ENCODE peak calls at places on chromosomes 3 and 15, in five cellular contexts. One of them, this sample, is unnamed. For H3K4me1 and H3K36me3, the result is how much of the 10 kb centered on the place peaks cover.

GRCh38 chr15:70337292-70338186 is 239.8 kb upstream of the TLE3 start:
- DNase-seq in NT2/D1: no peak
- DNase-seq in mammary epithelial cell: no peak
- DNase-seq in IMR-90: no peak
- DNase-seq in psoas muscle: no peak
- DNase-seq in this sample: no peak

GRCh38 chr15:85964471-85964870 is 115.2 kb upstream of the AGBL1 start:
- DNase-seq in NT2/D1: no peak
- DNase-seq in psoas muscle: no peak
- DNase-seq in mammary epithelial cell: no peak
- DNase-seq in IMR-90: no peak
- DNase-seq in this sample: no peak

GRCh38 chr3:115019900-115020299 is 127.2 kb downstream of the ZBTB20 start:
- DNase-seq in mammary epithelial cell: no peak
- DNase-seq in psoas muscle: no peak
- DNase-seq in IMR-90: no peak
- DNase-seq in NT2/D1: no peak
- DNase-seq in this sample: no peak

GRCh38 chr3:100002599-100003350 is 111.5 kb downstream of the FILIP1L start:
- DNase-seq in NT2/D1: no peak
- DNase-seq in psoas muscle: no peak
- DNase-seq in IMR-90: peak
- DNase-seq in mammary epithelial cell: peak
- DNase-seq in this sample: peak

GRCh38 chr3:138389841-138390581 is 41.6 kb downstream of the MRAS start:
- DNase-seq in IMR-90: peak
- DNase-seq in psoas muscle: peak
- DNase-seq in mammary epithelial cell: peak
- DNase-seq in NT2/D1: no peak
- DNase-seq in this sample: peak

GRCh38 chr15:40847225-40847961 is 3.5 kb downstream of the SPINT1 start:
- DNase-seq in mammary epithelial cell: peak
- DNase-seq in IMR-90: peak
- DNase-seq in psoas muscle: no peak
- DNase-seq in NT2/D1: peak
- DNase-seq in this sample: no peak

GRCh38 chr3:114057011-114057347 is 442 bp downstream of the QTRT2 start:
- DNase-seq in psoas muscle: no peak
- DNase-seq in mammary epithelial cell: no peak
- DNase-seq in IMR-90: no peak
- DNase-seq in NT2/D1: no peak
- DNase-seq in this sample: no peak

GRCh38 chr15:99141943-99142342 is 37.1 kb downstream of the SYNM start:
- DNase-seq in psoas muscle: no peak
- DNase-seq in mammary epithelial cell: no peak
- DNase-seq in NT2/D1: no peak
- DNase-seq in IMR-90: no peak
- DNase-seq in this sample: no peak

GRCh38 chr3:127547761-127548605 is 42.5 kb downstream of the TPRA1 start:
- DNase-seq in NT2/D1: peak
- DNase-seq in psoas muscle: peak
- DNase-seq in IMR-90: peak
- DNase-seq in mammary epithelial cell: peak
- DNase-seq in this sample: peak

GRCh38 chr3:175149675-175150074 is 290.5 kb downstream of the NAALADL2 start:
- DNase-seq in IMR-90: peak
- DNase-seq in mammary epithelial cell: peak
- DNase-seq in NT2/D1: no peak
- DNase-seq in psoas muscle: no peak
- DNase-seq in this sample: no peak

GRCh38 chr3:30751610-30752299 is 142.7 kb downstream of the GADL1 start:
- DNase-seq in psoas muscle: peak
- DNase-seq in NT2/D1: peak
- DNase-seq in mammary epithelial cell: peak
- DNase-seq in IMR-90: peak
- DNase-seq in this sample: no peak

GRCh38 chr3:46284981-46285683 is 42.9 kb downstream of the CCR3 start:
- DNase-seq in NT2/D1: no peak
- DNase-seq in psoas muscle: peak
- DNase-seq in mammary epithelial cell: peak
- DNase-seq in IMR-90: no peak
- DNase-seq in this sample: no peak

GRCh38 chr15:86327230-86327865 is 247.7 kb downstream of the AGBL1 start:
- DNase-seq in NT2/D1: no peak
- DNase-seq in mammary epithelial cell: peak
- DNase-seq in psoas muscle: no peak
- DNase-seq in IMR-90: no peak
- DNase-seq in this sample: no peak

GRCh38 chr3:70000563-70001081 is 1.1 kb downstream of the SAMMSON start:
- DNase-seq in mammary epithelial cell: peak
- DNase-seq in psoas muscle: no peak
- DNase-seq in IMR-90: peak
- DNase-seq in NT2/D1: no peak
- DNase-seq in this sample: no peak

GRCh38 chr3:58519668-58520402 is 17.2 kb downstream of the ACOX2 start:
- DNase-seq in psoas muscle: no peak
- DNase-seq in IMR-90: no peak
- DNase-seq in NT2/D1: no peak
- DNase-seq in mammary epithelial cell: no peak
- DNase-seq in this sample: no peak

GRCh38 chr3:30320392-30320791 is 286.0 kb upstream of the TGFBR2 start:
- DNase-seq in IMR-90: no peak
- DNase-seq in mammary epithelial cell: no peak
- DNase-seq in psoas muscle: no peak
- DNase-seq in NT2/D1: no peak
- DNase-seq in this sample: no peak

GRCh38 chr3:140219161-140219745 is 284.3 kb downstream of the CLSTN2 start:
- DNase-seq in NT2/D1: no peak
- DNase-seq in mammary epithelial cell: no peak
- DNase-seq in psoas muscle: no peak
- DNase-seq in IMR-90: no peak
- DNase-seq in this sample: no peak

GRCh38 chr15:42544858-42545629 is 3.5 kb downstream of the LRRC57 start:
- DNase-seq in IMR-90: no peak
- DNase-seq in NT2/D1: no peak
- DNase-seq in mammary epithelial cell: no peak
- DNase-seq in psoas muscle: no peak
- DNase-seq in this sample: no peak

GRCh38 chr15:52439470-52439869 is 89.2 kb downstream of the MYO5A start:
- DNase-seq in NT2/D1: no peak
- DNase-seq in psoas muscle: no peak
- DNase-seq in mammary epithelial cell: no peak
- DNase-seq in IMR-90: no peak
- DNase-seq in this sample: no peak

GRCh38 chr15:90097475-90097874 is 4.8 kb downstream of the IDH2 start:
- DNase-seq in mammary epithelial cell: no peak
- DNase-seq in IMR-90: no peak
- DNase-seq in psoas muscle: no peak
- DNase-seq in NT2/D1: no peak
- DNase-seq in this sample: no peak

GRCh38 chr3:149215474-149215873 is 6.2 kb downstream of the CP start:
- DNase-seq in psoas muscle: no peak
- DNase-seq in NT2/D1: no peak
- DNase-seq in mammary epithelial cell: no peak
- DNase-seq in IMR-90: no peak
- DNase-seq in this sample: no peak

GRCh38 chr3:30187366-30187765 is 419.0 kb upstream of the TGFBR2 start:
- DNase-seq in IMR-90: no peak
- DNase-seq in mammary epithelial cell: no peak
- DNase-seq in psoas muscle: no peak
- DNase-seq in NT2/D1: no peak
- DNase-seq in this sample: no peak

GRCh38 chr15:52762621-52763020 is 27.5 kb downstream of the ONECUT1 start:
- DNase-seq in psoas muscle: no peak
- DNase-seq in IMR-90: no peak
- DNase-seq in mammary epithelial cell: no peak
- DNase-seq in NT2/D1: no peak
- DNase-seq in this sample: no peak

GRCh38 chr3:123818921-123819429 is 65.2 kb downstream of the MYLK start:
- DNase-seq in mammary epithelial cell: peak
- DNase-seq in psoas muscle: no peak
- DNase-seq in NT2/D1: no peak
- DNase-seq in IMR-90: peak
- DNase-seq in this sample: no peak

GRCh38 chr3:95172549-95172948 is 1109.7 kb downstream of the NSUN3 start:
- DNase-seq in mammary epithelial cell: no peak
- DNase-seq in NT2/D1: no peak
- DNase-seq in IMR-90: no peak
- DNase-seq in psoas muscle: no peak
- DNase-seq in this sample: no peak

GRCh38 chr3:28835751-28836150 is 445.1 kb upstream of the RBMS3 start:
- DNase-seq in IMR-90: peak
- DNase-seq in NT2/D1: no peak
- DNase-seq in mammary epithelial cell: peak
- DNase-seq in psoas muscle: peak
- DNase-seq in this sample: no peak

GRCh38 chr15:45855907-45856579 is 221.2 kb downstream of the SQOR start:
- DNase-seq in psoas muscle: no peak
- DNase-seq in IMR-90: no peak
- DNase-seq in mammary epithelial cell: peak
- DNase-seq in NT2/D1: no peak
- DNase-seq in this sample: peak

GRCh38 chr15:76996076-76996525 is 1.2 kb downstream of the PSTPIP1 start:
- DNase-seq in NT2/D1: no peak
- DNase-seq in mammary epithelial cell: no peak
- DNase-seq in IMR-90: no peak
- DNase-seq in psoas muscle: no peak
- DNase-seq in this sample: no peak

GRCh38 chr15:93055211-93055763 is 33.7 kb downstream of the RGMA start:
- DNase-seq in psoas muscle: no peak
- DNase-seq in mammary epithelial cell: no peak
- DNase-seq in NT2/D1: no peak
- DNase-seq in IMR-90: no peak
- DNase-seq in this sample: no peak

DNA sequence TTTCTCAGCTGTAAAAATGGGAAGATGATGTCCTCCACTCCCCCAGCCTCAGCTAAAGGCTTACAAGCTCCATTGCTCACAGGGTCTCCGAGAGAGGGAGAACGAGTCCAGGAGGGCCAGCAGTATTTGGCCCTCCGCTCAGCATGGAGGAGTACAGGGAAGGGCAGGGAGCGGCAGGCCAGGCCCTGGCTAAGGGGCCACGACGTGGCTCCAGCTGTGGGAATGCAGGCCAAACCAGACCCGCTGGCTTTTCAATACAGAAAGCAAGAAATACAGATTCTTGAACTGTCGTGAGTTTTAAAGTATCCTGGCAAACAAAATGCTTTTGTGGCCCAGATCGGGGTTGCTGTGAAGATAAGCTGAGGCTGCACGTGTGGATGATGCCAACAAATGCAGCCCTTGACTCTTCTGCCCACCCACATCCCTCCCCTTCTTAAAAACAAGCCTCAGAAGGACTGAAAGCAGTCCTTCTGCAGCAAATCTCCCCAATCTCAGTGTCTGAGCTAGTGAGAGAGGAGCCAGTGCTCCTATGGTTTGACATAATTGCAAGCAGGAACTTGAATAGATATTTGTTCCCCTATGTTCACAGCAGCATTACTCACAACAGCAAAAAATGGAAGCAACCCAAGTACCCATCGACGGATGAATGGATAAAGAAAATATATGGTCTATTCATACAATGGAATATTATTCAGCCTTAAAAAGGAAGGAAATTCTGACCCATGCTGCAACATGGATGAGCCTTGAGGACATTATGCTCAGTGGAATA is 18.5 kb upstream of the FBLN2 start:
- DNase-seq in psoas muscle: peak
- DNase-seq in IMR-90: no peak
- DNase-seq in mammary epithelial cell: no peak
- DNase-seq in NT2/D1: no peak
- DNase-seq in this sample: no peak
- H3K4me1 ChIP-seq in psoas muscle: under half
- H3K4me1 ChIP-seq in IMR-90: under half
- H3K4me1 ChIP-seq in mammary epithelial cell: under half
- H3K4me1 ChIP-seq in NT2/D1: under half
- H3K4me1 ChIP-seq in this sample: under half

DNA sequence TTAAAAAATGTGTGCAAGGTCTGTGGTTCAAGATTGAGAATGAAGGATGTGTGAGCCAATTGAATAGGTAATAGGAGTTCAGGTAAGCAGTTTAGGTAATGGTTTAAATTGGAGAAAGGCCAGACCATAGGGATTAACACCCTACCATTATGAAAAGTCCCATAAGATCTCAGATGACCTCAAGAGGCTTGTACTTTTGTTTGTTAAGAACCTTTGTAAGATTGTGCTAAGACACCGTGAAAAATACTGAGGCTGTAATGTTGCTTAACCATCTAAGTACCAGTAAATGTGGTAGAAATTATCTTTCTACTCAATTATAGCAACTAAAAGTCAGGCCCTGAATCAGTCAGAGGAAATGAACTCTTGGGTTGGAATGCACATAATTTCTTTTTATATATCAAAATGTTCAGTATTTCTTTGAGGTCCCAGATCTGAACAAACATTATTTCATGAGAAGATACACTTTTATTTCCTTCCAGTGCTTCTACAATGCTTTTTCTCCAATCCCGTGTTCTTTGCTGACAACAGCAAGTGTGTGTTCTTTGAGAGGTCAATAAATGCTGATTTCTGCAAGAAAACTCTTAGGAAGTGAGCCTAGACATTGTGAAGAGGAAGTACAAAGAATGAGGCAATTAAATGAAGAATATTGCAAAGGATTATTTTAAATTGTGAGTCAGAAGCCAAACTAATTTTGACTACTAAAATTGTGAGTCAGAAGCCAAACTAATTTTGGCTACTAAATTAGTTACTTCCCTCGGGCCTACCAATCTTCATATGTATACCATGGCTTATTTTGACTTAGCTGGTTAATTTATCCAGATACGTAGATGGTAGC is 66.5 kb downstream of the TCF12 start:
- DNase-seq in mammary epithelial cell: no peak
- DNase-seq in IMR-90: peak
- DNase-seq in psoas muscle: no peak
- DNase-seq in NT2/D1: no peak
- DNase-seq in this sample: no peak
- H3K4me3 ChIP-seq in mammary epithelial cell: no peak
- H3K4me3 ChIP-seq in IMR-90: no peak
- H3K4me3 ChIP-seq in psoas muscle: no peak
- H3K4me3 ChIP-seq in NT2/D1: no peak
- H3K4me3 ChIP-seq in this sample: no peak

DNA sequence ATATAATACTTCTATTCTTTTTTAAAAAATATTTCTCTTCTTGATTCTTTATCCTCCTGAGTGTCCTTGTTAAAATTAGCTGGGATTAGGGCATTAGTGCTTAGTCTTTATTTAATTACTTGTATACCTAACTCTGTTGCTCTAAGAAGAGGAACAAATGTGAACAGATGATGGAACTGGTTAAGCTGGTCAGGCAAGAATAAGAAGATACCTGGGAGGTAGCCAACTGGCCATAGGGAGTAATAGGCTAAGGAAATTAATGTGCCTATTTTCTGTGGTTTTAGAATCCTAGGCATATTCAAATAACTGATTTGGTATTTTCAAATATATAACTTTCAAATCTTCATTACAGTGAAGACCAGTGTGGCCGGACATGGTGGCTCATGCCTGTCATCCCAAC is 54.4 kb downstream of the EIF3J start:
- DNase-seq in mammary epithelial cell: peak
- DNase-seq in IMR-90: no peak
- DNase-seq in psoas muscle: no peak
- DNase-seq in NT2/D1: no peak
- DNase-seq in this sample: no peak
- H3K36me3 ChIP-seq in mammary epithelial cell: under half
- H3K36me3 ChIP-seq in IMR-90: under half
- H3K36me3 ChIP-seq in psoas muscle: half or more
- H3K36me3 ChIP-seq in NT2/D1: half or more
- H3K36me3 ChIP-seq in this sample: under half

GRCh38 chr3:172148702-172149565 is 109.6 kb downstream of the FNDC3B start:
- DNase-seq in NT2/D1: no peak
- DNase-seq in IMR-90: no peak
- DNase-seq in mammary epithelial cell: no peak
- DNase-seq in psoas muscle: no peak
- DNase-seq in this sample: no peak
- H3K4me1 ChIP-seq in NT2/D1: under half
- H3K4me1 ChIP-seq in IMR-90: under half
- H3K4me1 ChIP-seq in mammary epithelial cell: under half
- H3K4me1 ChIP-seq in psoas muscle: half or more
- H3K4me1 ChIP-seq in this sample: half or more

This sample was measured in Panc1.